ENCODE peak calls at places on chromosomes 6 and 20, in four cellular contexts. Z is DND-41, K is heart right ventricle, L is fibroblast of lung. T is an unnamed sample.

GRCh38 chr6:87093199-87093598 is 1.7 kb downstream of the CGA start:
- DNase-seq in Z (no peak), K (no peak), L (no peak), T (no peak)

GRCh38 chr20:58306421-58307261 is 2.9 kb upstream of the RAB22A start:
- DNase-seq in Z (peak), L (no peak), K (peak), T (peak)

GRCh38 chr20:51712501-51713212 is 55.5 kb downstream of the ATP9A start:
- DNase-seq in L (peak), Z (no peak), K (no peak), T (peak)

GRCh38 chr6:119443993-119444641 is 94.6 kb upstream of the MAN1A1 start:
- DNase-seq in L (peak), K (no peak), Z (no peak), T (no peak)

GRCh38 chr6:134908906-134909516 is 40.9 kb downstream of the ALDH8A1 start:
- DNase-seq in L (peak), Z (no peak), K (peak), T (peak)

GRCh38 chr6:142387997-142388815 is 86.4 kb downstream of the ADGRG6 start:
- DNase-seq in K (no peak), Z (no peak), L (peak), T (peak)

GRCh38 chr6:170420791-170421776 is 114.5 kb downstream of the FAM120B start:
- DNase-seq in K (no peak), Z (no peak), L (no peak), T (no peak)

GRCh38 chr20:4875578-4876067 is 125.7 kb downstream of the SLC23A2 start:
- DNase-seq in K (no peak), L (no peak), Z (no peak), T (no peak)

GRCh38 chr6:146770965-146771735 is 172.4 kb downstream of the ADGB start:
- DNase-seq in L (no peak), K (peak), Z (peak), T (no peak)

GRCh38 chr20:48965189-48965910 is 43.8 kb downstream of the ARFGEF2 start:
- DNase-seq in Z (no peak), K (no peak), L (peak), T (no peak)

GRCh38 chr6:169445661-169446581 is 192.3 kb upstream of the THBS2 start:
- DNase-seq in L (no peak), Z (no peak), K (no peak), T (no peak)

GRCh38 chr6:5130135-5130866 is 45.2 kb downstream of the PPP1R3G start:
- DNase-seq in L (no peak), Z (no peak), K (no peak), T (no peak)

GRCh38 chr6:30100585-30101422 is 12.1 kb downstream of the TRIM31 start:
- DNase-seq in K (peak), Z (no peak), L (no peak), T (peak)

GRCh38 chr6:110609101-110609500 is 132.7 kb upstream of the SLC22A16 start:
- DNase-seq in Z (no peak), K (no peak), L (peak), T (no peak)

GRCh38 chr6:20211037-20211940 is 980 bp downstream of the MBOAT1 start:
- DNase-seq in L (peak), Z (peak), K (no peak), T (peak)

GRCh38 chr6:154907293-154907692 is 87.8 kb upstream of the TIAM2 start:
- DNase-seq in L (peak), K (no peak), Z (no peak), T (no peak)

GRCh38 chr6:164151161-164151728 is 736.7 kb downstream of the QKI start:
- DNase-seq in K (peak), L (no peak), Z (no peak), T (no peak)

GRCh38 chr20:45833883-45834796 is 541 bp downstream of the SNX21 start:
- DNase-seq in K (peak), L (peak), Z (no peak), T (peak)

GRCh38 chr20:34123309-34123708 is 11.3 kb upstream of the EIF2S2 start:
- DNase-seq in Z (no peak), K (no peak), L (no peak), T (no peak)

GRCh38 chr20:23826541-23827018 is at the start of gene CST2:
- DNase-seq in L (no peak), K (no peak), Z (no peak), T (no peak)

GRCh38 chr6:147248859-147249258 is 44.6 kb downstream of the STXBP5 start:
- DNase-seq in Z (no peak), L (no peak), K (no peak), T (no peak)

GRCh38 chr6:135274561-135275293 is 93.6 kb downstream of the MYB start:
- DNase-seq in L (no peak), Z (no peak), K (no peak), T (no peak)

GRCh38 chr20:63381781-63382431 is 20.8 kb upstream of the CHRNA4 start:
- DNase-seq in K (no peak), Z (peak), L (no peak), T (peak)

GRCh38 chr6:67544851-67545452 is 1090.1 kb upstream of the ADGRB3 start:
- DNase-seq in L (no peak), Z (no peak), K (no peak), T (no peak)

GRCh38 chr6:105545947-105546710 is 143.2 kb upstream of the PREP start:
- DNase-seq in K (no peak), Z (no peak), L (peak), T (peak)

GRCh38 chr6:130965657-130966056 is 97.4 kb downstream of the EPB41L2 start:
- DNase-seq in Z (no peak), K (no peak), L (peak), T (no peak)

GRCh38 chr6:109118337-109118736 is 23.0 kb downstream of the CEP57L1 start:
- DNase-seq in K (no peak), L (no peak), Z (no peak), T (no peak)

GRCh38 chr6:4210619-4211419 is 75.4 kb upstream of the ECI2 start:
- DNase-seq in Z (peak), K (peak), L (peak), T (peak)

GRCh38 chr6:148235446-148235845 is 107.2 kb upstream of the SASH1 start:
- DNase-seq in L (peak), K (no peak), Z (no peak), T (peak)

GRCh38 chr6:97778290-97779038 is 495.4 kb upstream of the MMS22L start:
- DNase-seq in L (no peak), Z (no peak), K (no peak), T (no peak)

DNA sequence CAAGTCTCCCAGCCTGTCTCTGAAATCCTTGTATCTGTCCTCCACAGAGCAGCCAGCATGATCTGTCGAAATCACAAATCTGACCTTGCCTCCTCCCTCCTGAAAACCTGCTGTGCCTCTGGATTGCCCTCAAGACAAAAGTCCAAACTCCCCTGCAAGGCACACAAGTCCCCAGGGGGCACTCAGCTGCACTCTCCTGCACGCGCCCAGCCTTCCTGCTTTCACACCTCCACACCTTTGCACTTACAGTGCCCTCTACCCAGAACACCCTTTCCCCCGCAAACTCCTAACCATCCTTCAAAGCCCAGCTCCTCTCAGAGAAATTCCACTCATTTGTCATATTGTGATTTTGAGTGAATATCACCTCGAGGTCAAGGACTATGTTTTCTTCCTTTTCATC is 83.4 kb upstream of the TOP1 start:
- DNase-seq in Z (peak), L (no peak), K (no peak), T (no peak)
- H3K27ac ChIP-seq in Z (peak), L (no peak), K (no peak), T (no peak)

DNA sequence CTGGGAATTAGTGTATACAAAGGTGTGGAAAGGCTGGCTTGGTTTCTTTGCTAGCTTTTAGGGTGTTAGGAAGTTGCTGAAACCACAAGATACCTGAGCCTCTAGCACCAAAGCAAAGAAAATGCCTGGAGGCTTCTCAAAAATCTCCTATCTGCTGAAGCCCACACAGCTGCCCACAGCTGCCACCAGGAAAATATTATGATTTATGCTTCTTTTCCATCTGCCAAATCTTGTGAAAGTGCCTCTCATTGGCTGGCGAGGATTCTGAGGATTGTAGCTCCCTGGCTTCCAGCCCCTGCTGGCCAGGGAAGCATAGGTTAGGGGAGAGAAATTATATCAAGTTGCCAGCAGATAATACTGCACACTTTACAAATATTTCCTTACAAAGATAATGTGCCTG is 98.5 kb downstream of the MRPL14 start:
- DNase-seq in L (no peak), K (no peak), Z (no peak), T (no peak)
- TF ChIP-seq CTCF in L (peak), K (no peak), Z (no peak), T (no peak)

GRCh38 chr20:573414-574296 is 30.1 kb upstream of the CSNK2A1 start:
- DNase-seq in Z (no peak), L (no peak), K (no peak), T (no peak)

GRCh38 chr20:572752-573151 is 29.2 kb upstream of the CSNK2A1 start:
- DNase-seq in K (peak), Z (no peak), L (no peak), T (no peak)

GRCh38 chr20:576156-576555 is 32.6 kb upstream of the CSNK2A1 start:
- DNase-seq in L (no peak), Z (no peak), K (no peak), T (no peak)

GRCh38 chr20:575230-575629 is 31.6 kb upstream of the CSNK2A1 start:
- DNase-seq in Z (no peak), L (no peak), K (no peak), T (no peak)

GRCh38 chr20:574297-574942 is 30.8 kb upstream of the CSNK2A1 start:
- DNase-seq in Z (no peak), L (no peak), K (peak), T (no peak)
- H3K27ac ChIP-seq in Z (no peak), L (no peak), K (peak), T (no peak)

GRCh38 chr20:53578492-53579222 is 15.0 kb downstream of the ZNF217 start:
- DNase-seq in L (peak), Z (peak), K (peak), T (peak)
- TF ChIP-seq CTCF in L (peak), Z (peak), K (peak), T (peak)

T was measured in RWPE1.